ENCODE peak calls at places on chromosome X, in eight cellular contexts. X, A, Q, W, Z, U, V and G are unnamed samples.

GRCh38 chrX:56729152-56729557 is at the start of gene NBDY:
- DNase-seq in X (no peak), A (no peak), Q (no peak), W (peak; percentile 7), Z (peak; percentile 10), U (peak; percentile 50), V (no peak), G (no peak)

GRCh38 chrX:108494416-108495095 is 54.9 kb downstream of the COL4A5 start:
- DNase-seq in X (no peak), A (no peak), Q (no peak), W (no peak), Z (no peak), U (peak; percentile 20), V (no peak), G (no peak)

GRCh38 chrX:1466971-1467561 is 14.4 kb upstream of the ASMTL start:
- DNase-seq in X (peak; percentile 52), A (no peak), Q (no peak), W (peak; percentile 30), Z (peak; percentile 71), U (no peak), V (peak; percentile 29), G (peak; percentile 68)

GRCh38 chrX:45083314-45083713 is 117.4 kb downstream of the DIPK2B start:
- DNase-seq in X (no peak), A (no peak), Q (no peak), W (no peak), Z (no peak), U (no peak), V (no peak), G (no peak)

GRCh38 chrX:103839404-103839803 is 7.3 kb upstream of the RAB9B start:
- DNase-seq in X (no peak), A (no peak), Q (no peak), W (no peak), Z (no peak), U (no peak), V (no peak), G (no peak)

GRCh38 chrX:20244936-20245335 is 21.8 kb downstream of the RPS6KA3 start:
- DNase-seq in X (no peak), A (no peak), Q (no peak), W (no peak), Z (no peak), U (peak; percentile 63), V (no peak), G (no peak)

GRCh38 chrX:103063918-103064434 is at the start of gene BEX1:
- DNase-seq in X (peak; percentile 61), A (no peak), Q (peak; percentile 31), W (peak; percentile 15), Z (no peak), U (peak; percentile 52), V (no peak), G (no peak)

GRCh38 chrX:47200385-47201150 is 6.9 kb downstream of the UBA1 start:
- DNase-seq in X (no peak), A (peak; percentile 70), Q (no peak), W (no peak), Z (no peak), U (peak; percentile 59), V (no peak), G (no peak)

GRCh38 chrX:72027024-72027913 is 104.4 kb downstream of the RTL5 start:
- DNase-seq in X (no peak), A (no peak), Q (no peak), W (no peak), Z (no peak), U (no peak), V (peak; percentile 11), G (no peak)

GRCh38 chrX:152915541-152916241 is 17.8 kb downstream of the ZNF185 start:
- DNase-seq in X (no peak), A (no peak), Q (no peak), W (no peak), Z (peak; percentile 59), U (peak; percentile 38), V (no peak), G (peak; percentile 81)

GRCh38 chrX:15909605-15910004 is 55.0 kb upstream of the AP1S2 start:
- DNase-seq in X (no peak), A (no peak), Q (no peak), W (no peak), Z (no peak), U (no peak), V (no peak), G (no peak)

GRCh38 chrX:3295731-3296130 is 50.7 kb downstream of the MXRA5 start:
- DNase-seq in X (no peak), A (no peak), Q (no peak), W (no peak), Z (no peak), U (no peak), V (no peak), G (no peak)

GRCh38 chrX:17456526-17456925 is 81.5 kb downstream of the NHS start:
- DNase-seq in X (no peak), A (no peak), Q (no peak), W (no peak), Z (no peak), U (no peak), V (no peak), G (no peak)

GRCh38 chrX:132958086-132958703 is at the start of gene HS6ST2:
- DNase-seq in X (no peak), A (no peak), Q (no peak), W (no peak), Z (no peak), U (no peak), V (no peak), G (no peak)

GRCh38 chrX:31036895-31037294 is 34.9 kb downstream of the FTHL17 start:
- DNase-seq in X (no peak), A (no peak), Q (no peak), W (no peak), Z (peak; percentile 23), U (peak; percentile 58), V (peak; percentile 56), G (peak; percentile 32)

GRCh38 chrX:150841466-150842197 is 56.8 kb downstream of the CD99L2 start:
- DNase-seq in X (no peak), A (no peak), Q (no peak), W (no peak), Z (no peak), U (peak; percentile 47), V (no peak), G (no peak)

GRCh38 chrX:55867254-55867653 is 149.7 kb downstream of the RRAGB start:
- DNase-seq in X (no peak), A (no peak), Q (no peak), W (no peak), Z (peak; percentile 8), U (peak; percentile 1), V (no peak), G (peak; percentile 4)

GRCh38 chrX:136303041-136303440 is 2.3 kb downstream of the ADGRG4 start:
- DNase-seq in X (no peak), A (no peak), Q (no peak), W (no peak), Z (no peak), U (no peak), V (no peak), G (no peak)

GRCh38 chrX:132041016-132041415 is 17.9 kb downstream of the STK26 start:
- DNase-seq in X (no peak), A (no peak), Q (no peak), W (no peak), Z (no peak), U (peak; percentile 27), V (no peak), G (no peak)

GRCh38 chrX:10926906-10927305 is 184.2 kb upstream of the HCCS start:
- DNase-seq in X (no peak), A (no peak), Q (no peak), W (no peak), Z (no peak), U (peak; percentile 59), V (no peak), G (no peak)

GRCh38 chrX:44503550-44503949 is 39.1 kb downstream of the FUNDC1 start:
- DNase-seq in X (no peak), A (no peak), Q (no peak), W (no peak), Z (no peak), U (no peak), V (no peak), G (no peak)

GRCh38 chrX:96394566-96394965 is 290.1 kb upstream of the DIAPH2 start:
- DNase-seq in X (no peak), A (no peak), Q (no peak), W (no peak), Z (no peak), U (no peak), V (no peak), G (no peak)

GRCh38 chrX:136652822-136653723 is 5.1 kb downstream of the CD40LG start:
- DNase-seq in X (no peak), A (no peak), Q (no peak), W (peak; percentile 19), Z (no peak), U (peak; percentile 5), V (no peak), G (no peak)

GRCh38 chrX:129462707-129463106 is 60.6 kb downstream of the SMARCA1 start:
- DNase-seq in X (no peak), A (no peak), Q (no peak), W (no peak), Z (no peak), U (no peak), V (no peak), G (no peak)
- TF ChIP-seq CTCF in X (peak; percentile 24), A (no peak), Q (no peak), W (no peak), Z (no peak), U (no peak), V (no peak), G (no peak)

GRCh38 chrX:125436855-125437254 is 117.2 kb downstream of the TEX13C start:
- DNase-seq in X (no peak), A (no peak), Q (no peak), W (no peak), Z (no peak), U (peak; percentile 0), V (no peak), G (no peak)
- TF ChIP-seq CTCF in X (peak; percentile 55), A (no peak), Q (no peak), W (no peak), Z (no peak), U (peak; percentile 39), V (peak; percentile 2), G (peak; percentile 34)

DNA sequence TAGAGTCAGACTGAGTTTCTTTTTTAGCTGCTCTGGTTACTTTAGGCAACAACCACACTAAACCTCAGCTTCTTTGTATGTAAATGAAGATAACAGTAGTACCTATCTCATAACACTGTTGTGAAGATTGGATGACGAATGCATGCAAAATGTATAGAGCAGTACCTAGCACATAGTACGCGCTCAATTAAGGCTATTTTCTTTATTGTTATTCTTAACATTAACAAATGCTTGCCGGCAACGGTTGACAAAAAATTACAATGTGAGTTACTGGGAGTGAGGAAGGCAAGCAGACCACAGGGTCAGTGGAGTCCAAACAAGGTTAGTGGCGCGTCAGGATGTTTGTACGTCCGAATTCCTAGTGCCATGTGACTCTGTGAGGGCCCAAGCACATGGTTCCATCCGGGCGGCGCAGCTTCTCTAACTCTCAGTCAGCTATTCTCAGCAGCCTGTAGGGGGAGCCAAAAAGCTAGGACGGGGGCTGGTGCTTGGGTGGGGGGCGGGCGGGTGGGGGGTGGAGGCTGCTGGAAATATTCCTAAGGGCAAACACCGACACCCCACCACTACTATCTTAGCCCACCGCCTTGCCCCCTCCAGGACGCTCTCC is 795 bp upstream of the NALF2 start:
- DNase-seq in X (no peak), A (no peak), Q (no peak), W (no peak), Z (no peak), U (peak; percentile 39), V (no peak), G (no peak)
- TF ChIP-seq CTCF in X (peak; percentile 12), A (no peak), Q (no peak), W (no peak), Z (no peak), U (no peak), V (no peak), G (no peak)

DNA sequence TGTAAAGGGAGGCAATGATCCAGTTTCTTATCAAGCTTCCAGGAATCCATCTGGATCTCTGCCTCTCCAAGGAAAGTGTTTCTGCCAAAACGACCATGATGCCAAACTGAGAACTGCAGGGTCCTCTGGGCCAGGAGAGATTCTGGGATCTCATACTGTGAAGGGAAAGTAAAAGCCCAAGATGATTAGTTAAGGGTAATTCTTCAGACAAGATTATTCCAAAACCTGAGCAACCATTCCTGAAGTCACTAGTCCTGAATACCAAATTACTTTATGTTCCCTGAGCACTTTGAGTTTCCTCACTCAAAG is 42.0 kb downstream of the SRPX2 start:
- DNase-seq in X (no peak), A (no peak), Q (no peak), W (no peak), Z (no peak), U (no peak), V (no peak), G (no peak)
- TF ChIP-seq CTCF in X (peak; percentile 41), A (no peak), Q (no peak), W (no peak), Z (no peak), U (no peak), V (no peak), G (no peak)